ENCODE peak calls at places on chromosome 4, in five cellular contexts. D, X, Y, W and U are unnamed samples.

GRCh38 chr4:176611351-176611750 is 181.4 kb downstream of the VEGFC start:
- DNase-seq in D (no peak), Y (no peak), X (no peak), W (no peak), U (no peak)

GRCh38 chr4:106583567-106583966 is 215.0 kb upstream of the GIMD1 start:
- DNase-seq in W (peak; percentile 31), X (no peak), D (no peak), Y (peak; percentile 16), U (no peak)

GRCh38 chr4:14178421-14178820 is 550.9 kb upstream of the BOD1L1 start:
- DNase-seq in Y (peak; percentile 10), D (no peak), W (no peak), X (no peak), U (no peak)

GRCh38 chr4:67568820-67569219 is 10.3 kb downstream of the STAP1 start:
- DNase-seq in Y (no peak), D (no peak), W (no peak), X (no peak), U (no peak)

GRCh38 chr4:55634417-55635128 is 1.5 kb downstream of the NMU start:
- DNase-seq in X (no peak), Y (no peak), D (no peak), W (no peak), U (no peak)

GRCh38 chr4:74319506-74319905 is 11.2 kb downstream of the EPGN start:
- DNase-seq in X (no peak), W (no peak), Y (no peak), D (no peak), U (no peak)

GRCh38 chr4:40736910-40737309 is 12.8 kb upstream of the NSUN7 start:
- DNase-seq in D (no peak), W (peak; percentile 22), X (no peak), Y (peak; percentile 28), U (no peak)

GRCh38 chr4:112817933-112818921 is 181.3 kb downstream of the LARP7 start:
- DNase-seq in Y (peak; percentile 88), X (peak; percentile 34), D (peak; percentile 3), W (peak; percentile 75), U (peak; percentile 68)

GRCh38 chr4:108953941-108954340 is 191.1 kb upstream of the ETNPPL start:
- DNase-seq in W (no peak), X (no peak), Y (no peak), D (no peak), U (no peak)

GRCh38 chr4:119321921-119322687 is at the start of gene FABP2:
- DNase-seq in Y (peak; percentile 23), X (no peak), W (no peak), D (no peak), U (no peak)

GRCh38 chr4:80266267-80266901 is at the start of gene FGF5:
- DNase-seq in X (peak; percentile 25), Y (peak; percentile 71), D (no peak), W (no peak), U (peak; percentile 29)

GRCh38 chr4:111506706-111507105 is 638.5 kb upstream of the FAM241A start:
- DNase-seq in W (no peak), X (no peak), D (no peak), Y (no peak), U (no peak)

GRCh38 chr4:69536980-69537379 is 41.3 kb upstream of the UGT2B4 start:
- DNase-seq in Y (no peak), W (no peak), D (no peak), X (no peak), U (no peak)

GRCh38 chr4:22237846-22238513 is 277.9 kb downstream of the ADGRA3 start:
- DNase-seq in Y (peak; percentile 68), W (no peak), X (no peak), D (no peak), U (no peak)

DNA sequence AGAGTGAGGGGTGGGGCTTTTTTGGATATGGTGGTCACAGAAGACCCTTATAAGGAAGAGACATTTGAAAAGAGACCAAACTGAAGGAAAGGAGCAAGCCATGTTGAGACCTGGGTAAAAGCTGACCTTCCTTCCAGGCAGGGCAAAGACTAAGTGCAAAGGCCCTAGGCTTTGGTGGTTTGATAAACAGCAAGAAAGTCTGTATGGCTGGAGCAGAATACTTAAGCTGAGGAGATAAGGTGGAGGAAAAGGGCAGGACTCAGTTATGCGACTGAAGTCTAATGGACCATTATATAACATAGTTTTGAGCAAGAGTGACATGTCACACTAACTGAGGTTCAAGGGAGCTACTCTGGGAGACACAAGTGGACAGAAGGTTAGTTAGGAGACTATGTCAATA is 20.0 kb downstream of the SH3RF1 start:
- DNase-seq in W (no peak), Y (no peak), X (no peak), D (no peak), U (no peak)
- H3K27ac ChIP-seq in W (peak overlapping the region; percentile 97), Y (peak overlapping the region; percentile 92), X (no peak overlapping the region), D (no peak overlapping the region), U (no peak overlapping the region)

DNA sequence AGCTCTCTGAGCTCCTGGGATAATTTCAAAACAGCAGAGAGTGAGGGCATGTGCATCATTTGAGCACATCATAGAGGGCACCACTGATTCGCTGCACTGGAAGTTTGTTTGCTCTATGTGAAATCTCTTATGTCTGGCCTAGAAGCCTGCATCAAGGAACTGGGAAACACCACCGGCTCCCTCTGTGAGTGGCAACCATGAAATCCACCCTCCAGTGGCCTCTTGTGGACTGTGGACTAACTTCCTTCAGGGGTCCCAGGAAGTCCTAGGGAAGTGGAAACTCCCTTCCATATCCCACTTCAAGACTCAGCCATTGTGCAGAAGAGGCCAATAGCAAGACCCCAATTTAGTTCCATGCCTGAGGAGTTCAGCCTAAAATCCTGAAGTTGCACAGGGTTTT is 48.0 kb upstream of the IGFBP7 start:
- DNase-seq in W (no peak), Y (no peak), X (no peak), D (no peak), U (no peak)
- TF ChIP-seq CTCF in W (peak; percentile 12), Y (no peak), X (peak; percentile 38), D (no peak), U (no peak)

GRCh38 chr4:3384771-3385701 is 56.7 kb upstream of the HGFAC start:
- DNase-seq in Y (no peak), W (no peak), D (no peak), X (peak; percentile 57), U (no peak)
- H3K27ac ChIP-seq in Y (peak overlapping the region; percentile 62), W (peak overlapping the region; percentile 21), D (no peak overlapping the region), X (peak overlapping the region; percentile 66), U (peak overlapping the region; percentile 10)

GRCh38 chr4:1948232-1948631 is 60.5 kb downstream of the NELFA start:
- DNase-seq in X (no peak), W (no peak), D (no peak), Y (no peak), U (no peak)

GRCh38 chr4:1945912-1946311 is 62.9 kb downstream of the NELFA start:
- DNase-seq in D (no peak), W (no peak), X (no peak), Y (no peak), U (no peak)

GRCh38 chr4:1943928-1944327 is 64.8 kb downstream of the NELFA start:
- DNase-seq in X (no peak), D (no peak), W (no peak), Y (no peak), U (no peak)

GRCh38 chr4:1948892-1949436 is 59.8 kb downstream of the NELFA start:
- DNase-seq in D (no peak), X (no peak), Y (no peak), W (no peak), U (no peak)

DNA sequence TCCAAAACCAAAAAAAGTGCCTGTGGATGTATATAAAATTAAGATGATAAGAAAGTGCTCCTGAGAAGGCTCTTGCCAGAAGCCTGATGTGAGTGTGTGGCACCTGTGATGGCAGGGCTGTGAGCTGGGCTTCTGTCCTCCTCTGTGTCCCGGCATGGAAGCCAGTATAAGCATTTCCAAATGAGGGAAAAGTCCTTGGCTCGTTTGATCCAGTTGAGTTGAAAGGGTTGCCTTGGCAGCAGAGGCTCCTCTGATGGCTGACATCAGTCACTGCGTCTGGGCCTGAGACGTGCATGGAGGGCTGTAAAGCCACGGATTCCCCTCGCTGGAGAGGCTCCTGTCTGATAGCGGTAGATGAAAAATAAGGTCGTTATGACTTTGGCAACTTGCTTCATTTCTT is 63.3 kb downstream of the NELFA start:
- DNase-seq in W (no peak), D (no peak), X (no peak), Y (no peak), U (no peak)
- TF ChIP-seq CTCF in W (no peak), D (no peak), X (no peak), Y (no peak), U (no peak)

GRCh38 chr4:86482296-86482695 is 111.8 kb upstream of the PTPN13 start:
- DNase-seq in X (no peak), W (no peak), Y (no peak), D (no peak), U (no peak)

GRCh38 chr4:86481429-86481828 is 112.7 kb upstream of the PTPN13 start:
- DNase-seq in W (no peak), D (no peak), Y (no peak), X (no peak), U (no peak)

GRCh38 chr4:86487738-86488137 is 106.4 kb upstream of the PTPN13 start:
- DNase-seq in Y (no peak), X (no peak), D (no peak), W (no peak), U (no peak)

GRCh38 chr4:86484241-86484640 is 109.9 kb upstream of the PTPN13 start:
- DNase-seq in Y (no peak), X (no peak), W (no peak), D (no peak), U (no peak)

DNA sequence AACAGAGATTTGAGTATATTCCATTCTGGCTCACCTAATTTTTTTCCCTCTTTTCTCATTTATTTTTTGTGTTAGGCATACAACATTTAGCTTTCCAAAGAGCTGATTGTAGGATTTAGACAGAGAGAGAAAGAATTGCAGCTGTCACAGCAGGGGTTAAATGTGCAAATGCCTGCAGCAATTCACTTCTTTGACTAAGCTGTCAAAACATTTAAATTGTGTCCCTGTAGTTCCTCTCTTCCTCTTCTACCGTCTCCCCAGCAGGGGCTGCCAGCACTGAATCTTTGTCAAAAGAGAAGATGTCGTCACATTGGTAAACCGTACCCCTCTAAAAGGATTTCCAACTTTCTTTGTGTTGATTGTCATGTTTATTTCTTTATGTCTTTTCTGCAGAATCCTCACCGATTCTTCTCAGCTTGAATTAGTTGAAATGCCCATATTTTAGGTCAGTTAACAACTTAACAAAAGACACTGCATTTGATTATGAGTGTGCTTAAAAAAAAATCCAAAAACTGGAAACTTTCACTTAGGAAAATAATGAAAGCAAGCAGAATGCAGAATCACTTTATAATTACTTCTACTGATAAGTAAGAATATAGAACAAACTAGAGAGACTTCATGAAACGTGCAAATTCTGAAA is 111.1 kb upstream of the PTPN13 start:
- DNase-seq in X (no peak), Y (no peak), D (no peak), W (no peak), U (no peak)
- H3K27ac ChIP-seq in X (no peak overlapping the region), Y (peak overlapping the region; percentile 3), D (no peak overlapping the region), W (no peak overlapping the region), U (peak overlapping the region; percentile 12)

DNA sequence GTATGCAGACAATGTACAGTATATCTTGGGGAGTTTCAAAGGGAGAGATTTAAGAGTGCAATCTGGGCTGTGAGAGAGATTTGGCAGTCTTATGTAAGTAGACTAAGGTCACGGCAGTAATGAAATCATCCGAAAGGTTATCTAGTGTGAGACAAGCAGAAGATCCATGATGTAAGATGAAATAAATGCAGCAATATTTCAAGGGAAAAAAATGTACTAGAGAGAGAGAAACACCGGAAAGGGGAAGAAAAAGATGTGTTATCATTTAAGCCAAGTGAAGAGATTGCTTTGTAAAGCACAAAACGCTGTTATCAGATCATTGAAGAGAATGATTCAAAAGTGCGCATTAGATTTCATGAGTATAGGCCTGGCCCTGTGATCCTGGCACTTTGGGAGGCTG is 88.4 kb upstream of the GUCY1A1 start:
- DNase-seq in W (no peak), X (no peak), D (no peak), Y (no peak), U (no peak)
- TF ChIP-seq CTCF in W (no peak), X (no peak), D (no peak), Y (no peak), U (no peak)